ENCODE peak calls at places on chromosomes 11 and 22, in four cellular contexts. I, D, X and C are unnamed samples.

GRCh38 chr11:68275721-68276488 is 4.1 kb upstream of the C11orf24 start:
- DNase-seq in I (no peak), D (no peak), X (peak), C (no peak)

GRCh38 chr11:18749681-18750319 is 23.8 kb upstream of the IGSF22 start:
- DNase-seq in I (no peak), D (no peak), X (peak), C (peak)

GRCh38 chr11:119683783-119684182 is 45.2 kb downstream of the NECTIN1 start:
- DNase-seq in I (no peak), D (no peak), X (no peak), C (no peak)

GRCh38 chr11:79400717-79401330 is 40.0 kb downstream of the TENM4 start:
- DNase-seq in I (no peak), D (no peak), X (peak), C (peak)

GRCh38 chr11:59746111-59746510 is 9.1 kb upstream of the STX3 start:
- DNase-seq in I (no peak), D (no peak), X (no peak), C (no peak)

GRCh38 chr11:116605543-116605942 is 167.2 kb downstream of the BUD13 start:
- DNase-seq in I (peak), D (peak), X (peak), C (peak)

GRCh38 chr11:115459563-115459962 is 44.7 kb downstream of the CADM1 start:
- DNase-seq in I (no peak), D (no peak), X (no peak), C (no peak)

GRCh38 chr11:13984616-13985474 is 22.3 kb downstream of the SPON1 start:
- DNase-seq in I (no peak), D (no peak), X (no peak), C (no peak)

GRCh38 chr22:41429946-41430332 is 16.7 kb downstream of the TOB2 start:
- DNase-seq in I (no peak), D (no peak), X (no peak), C (no peak)
- H3K27ac ChIP-seq in I (no peak), D (no peak), X (no peak), C (no peak)

GRCh38 chr11:65496304-65497140 is 2.3 kb upstream of the MALAT1 start:
- DNase-seq in I (no peak), D (no peak), X (no peak), C (no peak)
- TF ChIP-seq CREB1 in I (no peak), D (no peak), X (no peak), C (no peak)

GRCh38 chr11:95705485-95706124 is 84.0 kb downstream of the FAM76B start:
- DNase-seq in I (peak), D (peak), X (peak), C (peak)
- TF ChIP-seq EZH2 in I (no peak), D (no peak), X (no peak), C (no peak)

GRCh38 chr11:118610773-118611432 is 3.5 kb downstream of the PHLDB1 start:
- DNase-seq in I (peak), D (peak), X (peak), C (peak)
- H3K27ac ChIP-seq in I (peak), D (no peak), X (no peak), C (no peak)

GRCh38 chr11:12801976-12802375 is 127.8 kb downstream of the TEAD1 start:
- DNase-seq in I (no peak), D (no peak), X (no peak), C (no peak)

GRCh38 chr11:12797996-12798395 is 123.8 kb downstream of the TEAD1 start:
- DNase-seq in I (no peak), D (no peak), X (no peak), C (no peak)

GRCh38 chr11:12799373-12799835 is 125.2 kb downstream of the TEAD1 start:
- DNase-seq in I (no peak), D (no peak), X (no peak), C (no peak)

GRCh38 chr11:12798609-12799011 is 124.4 kb downstream of the TEAD1 start:
- DNase-seq in I (no peak), D (no peak), X (no peak), C (no peak)

DNA sequence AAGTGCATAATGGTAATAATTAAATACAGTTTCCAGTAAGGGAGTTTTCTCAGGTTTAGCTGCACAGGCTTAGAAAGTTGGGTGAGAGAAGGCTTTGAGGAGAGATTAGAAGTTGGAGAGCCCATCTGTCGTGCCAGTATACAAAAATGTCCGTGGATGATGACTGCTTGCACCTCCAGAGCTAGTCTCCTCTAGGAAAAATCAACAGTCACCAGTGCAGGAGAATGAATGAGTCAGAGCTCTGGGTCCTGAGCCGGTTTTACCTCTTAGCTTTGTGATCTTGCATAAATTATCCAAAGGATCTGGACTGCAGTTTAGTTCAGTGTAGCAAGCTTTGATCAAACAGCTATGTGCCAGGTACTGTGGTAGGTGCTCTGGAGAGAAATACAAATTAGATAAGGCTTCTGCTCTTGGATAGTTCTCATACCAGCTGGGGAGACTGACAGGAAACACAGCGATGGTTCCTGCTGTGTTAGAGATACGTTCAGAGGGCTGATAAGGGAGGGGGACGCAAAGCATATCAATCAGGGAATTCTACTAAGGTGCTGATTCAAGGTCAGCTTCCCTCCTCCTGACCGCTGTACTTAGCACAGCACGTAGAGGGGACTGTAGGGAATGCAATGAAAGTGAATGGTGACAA is 125.9 kb downstream of the TEAD1 start:
- DNase-seq in I (peak), D (no peak), X (peak), C (peak)
- TF ChIP-seq CREB1 in I (no peak), D (no peak), X (no peak), C (no peak)

GRCh38 chr11:114061053-114062049 is 1.8 kb downstream of the ZBTB16 start:
- DNase-seq in I (peak), D (no peak), X (no peak), C (peak)
- TF ChIP-seq EZH2 in I (no peak), D (peak), X (no peak), C (peak)

GRCh38 chr11:17121981-17122380 is 44.5 kb upstream of the RPS13 start:
- DNase-seq in I (no peak), D (no peak), X (no peak), C (no peak)
- H3K27ac ChIP-seq in I (no peak), D (no peak), X (no peak), C (no peak)